ENCODE peak calls at places on chromosomes 11 and 22, in four cellular contexts. One of them, this sample, is unnamed.
A peak's percentile ranks its signal among the peaks of the same experiment; 100 is the strongest.

GRCh38 chr22:30591191-30591587 is 521 bp downstream of the PES1 start:
- DNase-seq in right lobe of liver: no peak
- DNase-seq in tibial artery: no peak
- DNase-seq in testis: no peak
- DNase-seq in this sample: no peak

GRCh38 chr11:5618807-5619206 is 6.0 kb upstream of the TRIM34 start:
- DNase-seq in right lobe of liver: no peak
- DNase-seq in tibial artery: no peak
- DNase-seq in testis: no peak
- DNase-seq in this sample: no peak

GRCh38 chr11:74205181-74205580 is 34.1 kb downstream of the PPME1 start:
- DNase-seq in right lobe of liver: no peak
- DNase-seq in tibial artery: no peak
- DNase-seq in testis: no peak
- DNase-seq in this sample: no peak

GRCh38 chr22:46309526-46310085 is 12.9 kb downstream of the GTSE1 start:
- DNase-seq in right lobe of liver: no peak
- DNase-seq in tibial artery: no peak
- DNase-seq in testis: no peak
- DNase-seq in this sample: no peak

GRCh38 chr11:61899146-61899841 is 7.9 kb upstream of the FADS3 start:
- DNase-seq in right lobe of liver: peak; percentile 85
- DNase-seq in tibial artery: peak; percentile 89
- DNase-seq in testis: peak; percentile 86
- DNase-seq in this sample: peak; percentile 71

GRCh38 chr11:82899191-82899820 is 924 bp downstream of the PRCP start:
- DNase-seq in right lobe of liver: no peak
- DNase-seq in tibial artery: no peak
- DNase-seq in testis: no peak
- DNase-seq in this sample: no peak

GRCh38 chr11:72591785-72592490 is 82.3 kb downstream of the PDE2A start:
- DNase-seq in right lobe of liver: no peak
- DNase-seq in tibial artery: no peak
- DNase-seq in testis: no peak
- DNase-seq in this sample: no peak

GRCh38 chr11:42906226-42906625 is 405.6 kb upstream of the API5 start:
- DNase-seq in right lobe of liver: no peak
- DNase-seq in tibial artery: no peak
- DNase-seq in testis: no peak
- DNase-seq in this sample: no peak

GRCh38 chr11:84626256-84626655 is 1000.9 kb downstream of the DLG2 start:
- DNase-seq in right lobe of liver: no peak
- DNase-seq in tibial artery: no peak
- DNase-seq in testis: no peak
- DNase-seq in this sample: no peak

GRCh38 chr11:22163394-22163797 is 29.5 kb upstream of the ANO5 start:
- DNase-seq in right lobe of liver: no peak
- DNase-seq in tibial artery: no peak
- DNase-seq in testis: no peak
- DNase-seq in this sample: no peak

GRCh38 chr11:76690736-76691135 is 20.2 kb upstream of the LRRC32 start:
- DNase-seq in right lobe of liver: no peak
- DNase-seq in tibial artery: no peak
- DNase-seq in testis: no peak
- DNase-seq in this sample: no peak

GRCh38 chr22:45470871-45471270 is 31.8 kb upstream of the FBLN1 start:
- DNase-seq in right lobe of liver: no peak
- DNase-seq in tibial artery: peak; percentile 62
- DNase-seq in testis: no peak
- DNase-seq in this sample: no peak

GRCh38 chr11:61777234-61778090 is 14.9 kb downstream of the TMEM258 start:
- DNase-seq in right lobe of liver: no peak
- DNase-seq in tibial artery: no peak
- DNase-seq in testis: peak; percentile 82
- DNase-seq in this sample: peak; percentile 21

GRCh38 chr22:42939451-42939881 is 75.5 kb downstream of the PACSIN2 start:
- DNase-seq in right lobe of liver: no peak
- DNase-seq in tibial artery: no peak
- DNase-seq in testis: no peak
- DNase-seq in this sample: no peak

GRCh38 chr11:12674571-12674935 is 332 bp downstream of the TEAD1 start:
- DNase-seq in right lobe of liver: no peak
- DNase-seq in tibial artery: no peak
- DNase-seq in testis: peak; percentile 38
- DNase-seq in this sample: no peak

GRCh38 chr11:35324981-35325380 is 94.4 kb downstream of the SLC1A2 start:
- DNase-seq in right lobe of liver: no peak
- DNase-seq in tibial artery: no peak
- DNase-seq in testis: no peak
- DNase-seq in this sample: no peak

GRCh38 chr22:27226666-27227065 is 569.3 kb downstream of the MIAT start:
- DNase-seq in right lobe of liver: no peak
- DNase-seq in tibial artery: no peak
- DNase-seq in testis: no peak
- DNase-seq in this sample: no peak

GRCh38 chr11:92869716-92870115 is 99.7 kb upstream of the MTNR1B start:
- DNase-seq in right lobe of liver: no peak
- DNase-seq in tibial artery: no peak
- DNase-seq in testis: no peak
- DNase-seq in this sample: no peak

GRCh38 chr11:60428517-60428916 is 855 bp upstream of the MS4A5 start:
- DNase-seq in right lobe of liver: no peak
- DNase-seq in tibial artery: no peak
- DNase-seq in testis: no peak
- DNase-seq in this sample: no peak

GRCh38 chr22:50363411-50364194 is 20.5 kb downstream of the PPP6R2 start:
- DNase-seq in right lobe of liver: no peak
- DNase-seq in tibial artery: no peak
- DNase-seq in testis: no peak
- DNase-seq in this sample: no peak

GRCh38 chr11:126653040-126653439 is 297.6 kb downstream of the ST3GAL4 start:
- DNase-seq in right lobe of liver: no peak
- DNase-seq in tibial artery: no peak
- DNase-seq in testis: no peak
- DNase-seq in this sample: no peak

GRCh38 chr11:126655807-126656128 is 300.3 kb downstream of the ST3GAL4 start:
- DNase-seq in right lobe of liver: peak; percentile 60
- DNase-seq in tibial artery: no peak
- DNase-seq in testis: no peak
- DNase-seq in this sample: no peak

GRCh38 chr11:126661051-126661450 is 305.6 kb downstream of the ST3GAL4 start:
- DNase-seq in right lobe of liver: no peak
- DNase-seq in tibial artery: no peak
- DNase-seq in testis: no peak
- DNase-seq in this sample: no peak

GRCh38 chr11:126658306-126659056 is 303.0 kb downstream of the ST3GAL4 start:
- DNase-seq in right lobe of liver: peak; percentile 72
- DNase-seq in tibial artery: no peak
- DNase-seq in testis: no peak
- DNase-seq in this sample: no peak

DNA sequence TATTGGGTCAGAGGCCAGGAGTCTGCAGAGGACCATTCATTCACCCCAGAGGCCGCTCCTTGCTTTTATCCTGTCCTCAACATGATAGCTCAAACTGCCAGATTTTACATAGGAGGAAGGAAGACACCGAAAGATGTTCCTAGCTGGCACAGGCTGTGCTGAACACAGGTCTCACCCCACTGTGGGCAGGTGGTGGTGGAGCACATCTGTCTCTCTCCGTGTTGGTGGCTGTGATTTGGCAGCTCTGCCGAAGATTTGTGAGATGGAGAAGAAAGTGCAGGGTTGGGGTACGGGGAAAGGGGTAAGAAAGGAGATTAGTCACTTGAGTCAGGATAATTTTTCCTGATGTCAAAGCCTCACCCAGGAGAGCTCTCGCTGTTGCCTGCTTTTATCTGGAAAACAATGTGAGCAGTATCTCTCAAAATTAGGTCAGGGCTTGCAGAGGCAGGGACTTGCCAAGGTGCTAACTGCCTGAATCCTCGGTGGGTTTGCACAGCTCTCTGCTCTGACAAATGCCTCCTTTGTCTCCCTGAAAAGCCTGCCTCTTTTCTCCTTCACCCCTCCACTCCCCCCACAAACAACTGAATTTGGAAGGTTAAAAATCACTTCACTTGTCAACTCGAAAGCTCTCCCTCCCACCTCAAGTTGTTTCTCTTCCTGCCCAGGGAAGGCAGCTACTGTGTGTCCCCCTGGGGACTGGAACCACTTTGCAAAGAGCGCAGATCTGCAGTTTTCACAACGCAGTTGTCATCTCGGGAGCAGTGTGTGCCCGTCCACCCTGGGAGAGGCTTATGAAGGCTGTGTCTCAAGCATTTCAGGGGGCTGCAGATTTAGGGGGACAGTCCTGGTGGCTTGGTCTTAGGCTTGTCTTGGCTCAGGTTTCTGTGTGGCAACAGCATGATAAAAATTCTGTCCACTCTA is 299.7 kb downstream of the ST3GAL4 start:
- DNase-seq in right lobe of liver: no peak
- DNase-seq in tibial artery: no peak
- DNase-seq in testis: peak; percentile 55
- DNase-seq in this sample: peak; percentile 20
- H3K9me3 ChIP-seq in right lobe of liver: no peaks in the 10 kb centered on the region
- H3K9me3 ChIP-seq in tibial artery: no peaks in the 10 kb centered on the region
- H3K9me3 ChIP-seq in testis: no peaks in the 10 kb centered on the region
- H3K9me3 ChIP-seq in this sample: no peaks in the 10 kb centered on the region

GRCh38 chr22:49024775-49025440 is 802.8 kb downstream of the BRD1 start:
- DNase-seq in right lobe of liver: no peak
- DNase-seq in tibial artery: peak; percentile 46
- DNase-seq in testis: no peak
- DNase-seq in this sample: no peak

GRCh38 chr22:49027122-49027670 is 800.5 kb downstream of the BRD1 start:
- DNase-seq in right lobe of liver: no peak
- DNase-seq in tibial artery: no peak
- DNase-seq in testis: no peak
- DNase-seq in this sample: no peak

GRCh38 chr22:49026476-49027121 is 801.1 kb downstream of the BRD1 start:
- DNase-seq in right lobe of liver: no peak
- DNase-seq in tibial artery: no peak
- DNase-seq in testis: peak; percentile 62
- DNase-seq in this sample: no peak

GRCh38 chr22:49023879-49024774 is 803.5 kb downstream of the BRD1 start:
- DNase-seq in right lobe of liver: no peak
- DNase-seq in tibial artery: peak; percentile 58
- DNase-seq in testis: no peak
- DNase-seq in this sample: no peak

DNA sequence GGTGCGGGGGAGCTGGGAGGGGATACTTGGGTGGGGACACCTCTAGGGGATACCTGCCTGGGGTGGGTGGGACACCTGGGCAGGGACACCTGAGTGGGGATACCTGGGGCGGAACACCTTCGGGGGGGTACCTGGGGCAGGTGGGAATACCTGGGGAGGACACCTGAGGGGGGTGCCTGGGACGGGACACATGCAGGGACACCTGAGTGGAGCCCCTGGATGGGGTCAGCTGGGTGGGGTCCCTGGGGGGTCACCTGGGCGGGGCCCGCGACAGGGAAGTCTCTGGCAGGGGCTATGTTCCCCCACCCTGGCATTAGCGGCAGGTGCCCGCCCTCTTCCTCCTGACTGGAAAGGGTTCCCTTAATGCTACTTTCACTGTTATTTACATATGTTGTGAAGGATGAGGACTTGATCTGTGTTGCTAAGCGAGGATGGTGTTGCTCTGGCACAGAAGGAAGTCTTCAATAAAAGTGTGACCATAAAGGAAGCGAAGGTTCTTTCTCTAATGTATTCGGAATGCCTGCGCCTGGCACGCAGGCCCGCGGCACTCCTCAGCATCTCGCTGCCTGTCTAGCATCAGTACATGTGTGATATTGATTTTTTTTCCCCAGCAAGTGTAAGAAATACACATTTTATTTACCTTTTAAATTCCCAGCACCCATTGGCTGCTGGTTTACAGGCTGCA is 801.7 kb downstream of the BRD1 start:
- DNase-seq in right lobe of liver: no peak
- DNase-seq in tibial artery: peak; percentile 33
- DNase-seq in testis: no peak
- DNase-seq in this sample: no peak
- H3K9me3 ChIP-seq in right lobe of liver: no peaks in the 10 kb centered on the region
- H3K9me3 ChIP-seq in tibial artery: no peaks in the 10 kb centered on the region
- H3K9me3 ChIP-seq in testis: no peaks in the 10 kb centered on the region
- H3K9me3 ChIP-seq in this sample: no peaks in the 10 kb centered on the region

GRCh38 chr11:112762686-112763048 is 198.6 kb upstream of the NCAM1 start:
- DNase-seq in right lobe of liver: no peak
- DNase-seq in tibial artery: no peak
- DNase-seq in testis: no peak
- DNase-seq in this sample: no peak
- H3K9me3 ChIP-seq in right lobe of liver: no peaks in the 10 kb centered on the region
- H3K9me3 ChIP-seq in tibial artery: no peaks in the 10 kb centered on the region
- H3K9me3 ChIP-seq in testis: no peaks in the 10 kb centered on the region
- H3K9me3 ChIP-seq in this sample: no peaks in the 10 kb centered on the region

GRCh38 chr22:47623056-47623739 is 860.7 kb downstream of the TBC1D22A start:
- DNase-seq in right lobe of liver: no peak
- DNase-seq in tibial artery: peak; percentile 42
- DNase-seq in testis: no peak
- DNase-seq in this sample: no peak

GRCh38 chr22:47619631-47620030 is 857.2 kb downstream of the TBC1D22A start:
- DNase-seq in right lobe of liver: no peak
- DNase-seq in tibial artery: peak; percentile 53
- DNase-seq in testis: no peak
- DNase-seq in this sample: no peak

GRCh38 chr22:47620391-47620790 is 857.9 kb downstream of the TBC1D22A start:
- DNase-seq in right lobe of liver: no peak
- DNase-seq in tibial artery: no peak
- DNase-seq in testis: no peak
- DNase-seq in this sample: no peak

GRCh38 chr22:47622541-47622940 is 860.1 kb downstream of the TBC1D22A start:
- DNase-seq in right lobe of liver: no peak
- DNase-seq in tibial artery: no peak
- DNase-seq in testis: no peak
- DNase-seq in this sample: no peak

DNA sequence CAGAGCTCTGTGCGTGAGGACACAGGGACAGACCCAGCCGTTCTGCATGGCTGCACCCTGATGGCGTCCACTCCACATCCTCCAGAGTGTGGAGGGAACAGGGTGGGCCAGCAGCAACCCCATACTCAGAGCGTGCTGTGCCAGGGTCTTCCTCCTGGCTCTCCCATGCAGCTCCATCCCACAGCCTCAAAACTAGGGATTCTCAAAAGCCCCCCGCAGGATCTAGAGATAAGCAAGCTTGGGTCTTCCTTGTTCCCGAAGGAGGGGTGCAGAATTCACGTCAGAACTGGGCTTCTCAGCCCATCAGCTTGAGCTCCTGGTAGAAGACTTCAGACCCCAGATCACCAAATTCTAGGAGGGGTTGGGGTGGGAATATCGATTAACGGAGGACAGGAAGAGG is 858.8 kb downstream of the TBC1D22A start:
- DNase-seq in right lobe of liver: no peak
- DNase-seq in tibial artery: no peak
- DNase-seq in testis: no peak
- DNase-seq in this sample: no peak
- H3K9me3 ChIP-seq in right lobe of liver: no peaks in the 10 kb centered on the region
- H3K9me3 ChIP-seq in tibial artery: no peaks in the 10 kb centered on the region
- H3K9me3 ChIP-seq in testis: no peaks in the 10 kb centered on the region
- H3K9me3 ChIP-seq in this sample: no peaks in the 10 kb centered on the region

GRCh38 chr11:1453611-1454386 is 32.8 kb downstream of the MOB2 start:
- DNase-seq in right lobe of liver: no peak
- DNase-seq in tibial artery: no peak
- DNase-seq in testis: no peak
- DNase-seq in this sample: no peak
- H3K9me3 ChIP-seq in right lobe of liver: no peaks in the 10 kb centered on the region
- H3K9me3 ChIP-seq in tibial artery: no peaks in the 10 kb centered on the region
- H3K9me3 ChIP-seq in testis: no peaks in the 10 kb centered on the region
- H3K9me3 ChIP-seq in this sample: no peaks in the 10 kb centered on the region

GRCh38 chr22:49360746-49361145 is 466.9 kb downstream of the BRD1 start:
- DNase-seq in right lobe of liver: no peak
- DNase-seq in tibial artery: no peak
- DNase-seq in testis: no peak
- DNase-seq in this sample: no peak
- H3K9me3 ChIP-seq in right lobe of liver: no peaks in the 10 kb centered on the region
- H3K9me3 ChIP-seq in tibial artery: no peaks in the 10 kb centered on the region
- H3K9me3 ChIP-seq in testis: no peaks in the 10 kb centered on the region
- H3K9me3 ChIP-seq in this sample: no peaks in the 10 kb centered on the region

This sample was measured in tibial nerve.